ENCODE peak calls at places on chromosomes 3 and 15, in nine cellular contexts. One of them, this sample, is unnamed.

GRCh38 chr3:24519368-24520100 is 24.9 kb upstream of the THRB start:
- DNase-seq in cardiac muscle cell: no peak
- DNase-seq in GM12865: peak
- DNase-seq in testis: peak
- DNase-seq in tibial nerve: no peak
- DNase-seq in astrocyte of the spinal cord: no peak
- DNase-seq in transverse colon: no peak
- DNase-seq in neural progenitor cell: peak
- DNase-seq in endodermal cell: peak
- DNase-seq in this sample: no peak

GRCh38 chr15:55196011-55196410 is 730 bp downstream of the RSL24D1 start:
- DNase-seq in transverse colon: no peak
- DNase-seq in GM12865: peak
- DNase-seq in endodermal cell: no peak
- DNase-seq in neural progenitor cell: no peak
- DNase-seq in cardiac muscle cell: no peak
- DNase-seq in tibial nerve: no peak
- DNase-seq in testis: no peak
- DNase-seq in astrocyte of the spinal cord: no peak
- DNase-seq in this sample: no peak

GRCh38 chr3:105848821-105849220 is 20.0 kb downstream of the CBLB start:
- DNase-seq in cardiac muscle cell: no peak
- DNase-seq in transverse colon: no peak
- DNase-seq in astrocyte of the spinal cord: no peak
- DNase-seq in neural progenitor cell: no peak
- DNase-seq in endodermal cell: no peak
- DNase-seq in GM12865: no peak
- DNase-seq in tibial nerve: no peak
- DNase-seq in testis: no peak
- DNase-seq in this sample: no peak

GRCh38 chr3:137792633-137793271 is 28.6 kb downstream of the SOX14 start:
- DNase-seq in transverse colon: no peak
- DNase-seq in astrocyte of the spinal cord: no peak
- DNase-seq in GM12865: peak
- DNase-seq in tibial nerve: no peak
- DNase-seq in cardiac muscle cell: peak
- DNase-seq in testis: peak
- DNase-seq in neural progenitor cell: peak
- DNase-seq in endodermal cell: peak
- DNase-seq in this sample: no peak

GRCh38 chr3:105353485-105354161 is 13.1 kb upstream of the ALCAM start:
- DNase-seq in testis: peak
- DNase-seq in GM12865: no peak
- DNase-seq in endodermal cell: peak
- DNase-seq in neural progenitor cell: peak
- DNase-seq in cardiac muscle cell: peak
- DNase-seq in astrocyte of the spinal cord: peak
- DNase-seq in tibial nerve: no peak
- DNase-seq in transverse colon: no peak
- DNase-seq in this sample: no peak

GRCh38 chr3:24156466-24156865 is 211.4 kb downstream of the NR1D2 start:
- DNase-seq in astrocyte of the spinal cord: peak
- DNase-seq in transverse colon: no peak
- DNase-seq in cardiac muscle cell: no peak
- DNase-seq in testis: no peak
- DNase-seq in tibial nerve: no peak
- DNase-seq in neural progenitor cell: no peak
- DNase-seq in GM12865: no peak
- DNase-seq in endodermal cell: no peak
- DNase-seq in this sample: no peak

GRCh38 chr3:147797095-147797494 is 387.9 kb downstream of the ZIC1 start:
- DNase-seq in endodermal cell: no peak
- DNase-seq in tibial nerve: no peak
- DNase-seq in transverse colon: no peak
- DNase-seq in neural progenitor cell: no peak
- DNase-seq in astrocyte of the spinal cord: no peak
- DNase-seq in cardiac muscle cell: no peak
- DNase-seq in GM12865: no peak
- DNase-seq in testis: no peak
- DNase-seq in this sample: peak

GRCh38 chr3:130759692-130760338 is 13.2 kb upstream of the PIK3R4 start:
- DNase-seq in tibial nerve: no peak
- DNase-seq in testis: peak
- DNase-seq in transverse colon: peak
- DNase-seq in cardiac muscle cell: peak
- DNase-seq in neural progenitor cell: peak
- DNase-seq in GM12865: peak
- DNase-seq in astrocyte of the spinal cord: peak
- DNase-seq in endodermal cell: peak
- DNase-seq in this sample: peak

GRCh38 chr3:185067173-185067572 is 85.7 kb downstream of the C3orf70 start:
- DNase-seq in tibial nerve: no peak
- DNase-seq in endodermal cell: no peak
- DNase-seq in cardiac muscle cell: no peak
- DNase-seq in GM12865: no peak
- DNase-seq in neural progenitor cell: no peak
- DNase-seq in astrocyte of the spinal cord: no peak
- DNase-seq in transverse colon: no peak
- DNase-seq in testis: no peak
- DNase-seq in this sample: no peak

GRCh38 chr15:91468861-91469260 is 368.8 kb downstream of the SV2B start:
- DNase-seq in GM12865: no peak
- DNase-seq in astrocyte of the spinal cord: no peak
- DNase-seq in endodermal cell: peak
- DNase-seq in neural progenitor cell: peak
- DNase-seq in tibial nerve: no peak
- DNase-seq in transverse colon: no peak
- DNase-seq in testis: no peak
- DNase-seq in cardiac muscle cell: no peak
- DNase-seq in this sample: no peak

GRCh38 chr15:75007216-75007615 is 11.9 kb downstream of the SCAMP5 start:
- DNase-seq in astrocyte of the spinal cord: no peak
- DNase-seq in tibial nerve: no peak
- DNase-seq in testis: no peak
- DNase-seq in GM12865: peak
- DNase-seq in transverse colon: no peak
- DNase-seq in neural progenitor cell: no peak
- DNase-seq in cardiac muscle cell: no peak
- DNase-seq in endodermal cell: no peak
- DNase-seq in this sample: no peak

GRCh38 chr3:34196914-34197313 is 398.5 kb downstream of the PDCD6IP start:
- DNase-seq in testis: no peak
- DNase-seq in GM12865: no peak
- DNase-seq in neural progenitor cell: no peak
- DNase-seq in endodermal cell: no peak
- DNase-seq in transverse colon: no peak
- DNase-seq in tibial nerve: no peak
- DNase-seq in astrocyte of the spinal cord: no peak
- DNase-seq in cardiac muscle cell: no peak
- DNase-seq in this sample: no peak

GRCh38 chr3:172717493-172718088 is 6.7 kb upstream of the NCEH1 start:
- DNase-seq in tibial nerve: no peak
- DNase-seq in neural progenitor cell: no peak
- DNase-seq in GM12865: peak
- DNase-seq in cardiac muscle cell: no peak
- DNase-seq in endodermal cell: no peak
- DNase-seq in testis: no peak
- DNase-seq in transverse colon: no peak
- DNase-seq in astrocyte of the spinal cord: no peak
- DNase-seq in this sample: no peak
- TF ChIP-seq CTCF in tibial nerve: no peak
- TF ChIP-seq CTCF in neural progenitor cell: no peak
- TF ChIP-seq CTCF in GM12865: peak
- TF ChIP-seq CTCF in cardiac muscle cell: peak
- TF ChIP-seq CTCF in endodermal cell: peak
- TF ChIP-seq CTCF in testis: no peak
- TF ChIP-seq CTCF in transverse colon: no peak
- TF ChIP-seq CTCF in astrocyte of the spinal cord: peak
- TF ChIP-seq CTCF in this sample: peak

GRCh38 chr15:77247116-77247515 is 172.8 kb downstream of the PEAK1 start:
- DNase-seq in transverse colon: no peak
- DNase-seq in testis: no peak
- DNase-seq in GM12865: no peak
- DNase-seq in astrocyte of the spinal cord: no peak
- DNase-seq in cardiac muscle cell: no peak
- DNase-seq in tibial nerve: no peak
- DNase-seq in neural progenitor cell: no peak
- DNase-seq in endodermal cell: no peak
- DNase-seq in this sample: no peak

GRCh38 chr15:77255385-77255784 is 164.5 kb downstream of the PEAK1 start:
- DNase-seq in testis: no peak
- DNase-seq in astrocyte of the spinal cord: no peak
- DNase-seq in tibial nerve: no peak
- DNase-seq in cardiac muscle cell: no peak
- DNase-seq in transverse colon: no peak
- DNase-seq in neural progenitor cell: no peak
- DNase-seq in GM12865: no peak
- DNase-seq in endodermal cell: no peak
- DNase-seq in this sample: no peak

GRCh38 chr15:77251662-77252061 is 168.2 kb downstream of the PEAK1 start:
- DNase-seq in tibial nerve: no peak
- DNase-seq in cardiac muscle cell: no peak
- DNase-seq in GM12865: no peak
- DNase-seq in astrocyte of the spinal cord: peak
- DNase-seq in transverse colon: no peak
- DNase-seq in endodermal cell: peak
- DNase-seq in testis: no peak
- DNase-seq in neural progenitor cell: peak
- DNase-seq in this sample: no peak
- H3K4me3 ChIP-seq in tibial nerve: no peak
- H3K4me3 ChIP-seq in cardiac muscle cell: no peak
- H3K4me3 ChIP-seq in GM12865: no peak
- H3K4me3 ChIP-seq in astrocyte of the spinal cord: no peak
- H3K4me3 ChIP-seq in transverse colon: no peak
- H3K4me3 ChIP-seq in endodermal cell: no peak
- H3K4me3 ChIP-seq in testis: no peak
- H3K4me3 ChIP-seq in neural progenitor cell: no peak
- H3K4me3 ChIP-seq in this sample: no peak

DNA sequence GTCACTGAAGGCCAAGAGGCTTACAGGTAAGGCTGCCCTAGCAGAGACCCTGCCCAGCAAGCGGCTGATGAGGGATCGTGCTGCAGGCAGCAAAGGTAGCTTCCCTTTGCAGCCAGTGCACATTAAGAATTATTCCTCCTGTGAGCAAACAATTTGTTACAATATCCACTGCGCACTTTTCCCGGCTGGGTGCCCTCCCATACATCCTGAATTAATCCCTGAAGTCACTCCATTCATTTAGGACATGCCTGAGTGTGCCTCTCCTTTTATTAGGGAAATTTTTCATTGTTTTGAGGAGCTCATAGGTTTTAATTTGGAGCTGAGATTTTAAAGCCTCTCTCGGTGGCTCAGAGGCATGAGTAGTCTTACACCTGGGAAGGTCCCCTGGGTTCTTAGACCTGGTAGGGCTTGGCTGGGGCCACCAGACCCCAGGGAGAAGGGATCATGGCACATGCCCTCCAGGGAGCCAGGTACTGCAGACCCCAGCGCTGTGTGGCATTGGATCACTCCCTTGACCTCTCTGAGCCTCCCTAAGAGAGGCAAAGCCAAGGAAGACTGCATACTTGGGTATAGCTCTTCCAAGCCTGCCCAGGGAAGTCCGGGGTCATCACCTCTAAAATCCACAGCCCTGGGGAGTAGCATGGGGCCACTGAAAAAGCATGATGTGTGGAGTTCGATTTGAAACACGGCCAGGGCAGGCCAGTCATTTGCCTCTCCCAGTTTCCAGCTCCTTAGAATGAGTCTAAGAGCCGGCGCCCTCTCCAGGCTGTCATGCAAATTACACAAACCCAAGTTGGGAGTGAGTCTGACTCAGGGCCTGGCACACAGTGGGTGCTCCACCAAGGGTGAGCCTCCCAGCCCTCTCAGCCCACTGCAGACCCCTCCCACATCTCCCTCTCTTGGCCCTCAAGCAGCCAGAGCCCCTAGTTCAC is 151.9 kb upstream of the LINGO1 start:
- DNase-seq in GM12865: peak
- DNase-seq in cardiac muscle cell: no peak
- DNase-seq in neural progenitor cell: peak
- DNase-seq in tibial nerve: no peak
- DNase-seq in testis: peak
- DNase-seq in transverse colon: no peak
- DNase-seq in astrocyte of the spinal cord: no peak
- DNase-seq in endodermal cell: peak
- DNase-seq in this sample: no peak
- TF ChIP-seq CTCF in GM12865: peak
- TF ChIP-seq CTCF in cardiac muscle cell: peak
- TF ChIP-seq CTCF in neural progenitor cell: peak
- TF ChIP-seq CTCF in tibial nerve: no peak
- TF ChIP-seq CTCF in testis: no peak
- TF ChIP-seq CTCF in transverse colon: no peak
- TF ChIP-seq CTCF in astrocyte of the spinal cord: peak
- TF ChIP-seq CTCF in endodermal cell: peak
- TF ChIP-seq CTCF in this sample: peak

GRCh38 chr15:71758716-71759115 is 51.6 kb upstream of the NR2E3 start:
- DNase-seq in testis: no peak
- DNase-seq in endodermal cell: no peak
- DNase-seq in cardiac muscle cell: no peak
- DNase-seq in astrocyte of the spinal cord: no peak
- DNase-seq in tibial nerve: no peak
- DNase-seq in neural progenitor cell: no peak
- DNase-seq in GM12865: no peak
- DNase-seq in transverse colon: no peak
- DNase-seq in this sample: no peak

GRCh38 chr15:71757741-71758530 is 52.4 kb upstream of the NR2E3 start:
- DNase-seq in cardiac muscle cell: no peak
- DNase-seq in transverse colon: no peak
- DNase-seq in tibial nerve: no peak
- DNase-seq in testis: no peak
- DNase-seq in astrocyte of the spinal cord: no peak
- DNase-seq in neural progenitor cell: no peak
- DNase-seq in GM12865: no peak
- DNase-seq in endodermal cell: no peak
- DNase-seq in this sample: no peak

GRCh38 chr15:71756574-71757352 is 53.6 kb upstream of the NR2E3 start:
- DNase-seq in cardiac muscle cell: no peak
- DNase-seq in testis: no peak
- DNase-seq in transverse colon: no peak
- DNase-seq in endodermal cell: no peak
- DNase-seq in GM12865: no peak
- DNase-seq in tibial nerve: no peak
- DNase-seq in astrocyte of the spinal cord: no peak
- DNase-seq in neural progenitor cell: no peak
- DNase-seq in this sample: no peak

GRCh38 chr15:71760852-71761251 is 49.5 kb upstream of the NR2E3 start:
- DNase-seq in GM12865: no peak
- DNase-seq in transverse colon: no peak
- DNase-seq in cardiac muscle cell: no peak
- DNase-seq in testis: no peak
- DNase-seq in tibial nerve: no peak
- DNase-seq in endodermal cell: no peak
- DNase-seq in astrocyte of the spinal cord: no peak
- DNase-seq in neural progenitor cell: no peak
- DNase-seq in this sample: no peak

GRCh38 chr15:71761649-71762048 is 48.7 kb upstream of the NR2E3 start:
- DNase-seq in tibial nerve: no peak
- DNase-seq in cardiac muscle cell: no peak
- DNase-seq in testis: no peak
- DNase-seq in transverse colon: peak
- DNase-seq in astrocyte of the spinal cord: peak
- DNase-seq in neural progenitor cell: no peak
- DNase-seq in endodermal cell: no peak
- DNase-seq in GM12865: no peak
- DNase-seq in this sample: peak
- H3K4me3 ChIP-seq in tibial nerve: no peak
- H3K4me3 ChIP-seq in cardiac muscle cell: no peak
- H3K4me3 ChIP-seq in testis: no peak
- H3K4me3 ChIP-seq in transverse colon: no peak
- H3K4me3 ChIP-seq in astrocyte of the spinal cord: no peak
- H3K4me3 ChIP-seq in neural progenitor cell: no peak
- H3K4me3 ChIP-seq in endodermal cell: no peak
- H3K4me3 ChIP-seq in GM12865: no peak
- H3K4me3 ChIP-seq in this sample: no peak